ENCODE peak calls at places on chromosomes 2 and 18, in four cellular contexts. One of them, this sample, is unnamed.

GRCh38 chr18:51072586-51073303 is 42.7 kb downstream of the SMAD4 start:
- DNase-seq in fibroblast of villous mesenchyme: peak
- DNase-seq in CD8-positive, alpha-beta memory T cell: no peak
- DNase-seq in heart left ventricle: no peak
- DNase-seq in this sample: no peak

GRCh38 chr2:106789185-106789584 is 96.8 kb downstream of the ST6GAL2 start:
- DNase-seq in fibroblast of villous mesenchyme: no peak
- DNase-seq in CD8-positive, alpha-beta memory T cell: no peak
- DNase-seq in heart left ventricle: no peak
- DNase-seq in this sample: peak

GRCh38 chr2:226671177-226671676 is 128.4 kb downstream of the IRS1 start:
- DNase-seq in fibroblast of villous mesenchyme: peak
- DNase-seq in CD8-positive, alpha-beta memory T cell: no peak
- DNase-seq in heart left ventricle: no peak
- DNase-seq in this sample: no peak

GRCh38 chr18:48931680-48932461 is 18.9 kb downstream of the SMAD7 start:
- DNase-seq in fibroblast of villous mesenchyme: no peak
- DNase-seq in CD8-positive, alpha-beta memory T cell: no peak
- DNase-seq in heart left ventricle: no peak
- DNase-seq in this sample: no peak

GRCh38 chr2:65869286-65869685 is 436.9 kb upstream of the SPRED2 start:
- DNase-seq in fibroblast of villous mesenchyme: no peak
- DNase-seq in CD8-positive, alpha-beta memory T cell: no peak
- DNase-seq in heart left ventricle: no peak
- DNase-seq in this sample: no peak

GRCh38 chr18:39805218-39805617 is 2149.8 kb upstream of the PIK3C3 start:
- DNase-seq in fibroblast of villous mesenchyme: no peak
- DNase-seq in CD8-positive, alpha-beta memory T cell: no peak
- DNase-seq in heart left ventricle: no peak
- DNase-seq in this sample: no peak

GRCh38 chr2:182187130-182187529 is 201.5 kb downstream of the PPP1R1C start:
- DNase-seq in fibroblast of villous mesenchyme: no peak
- DNase-seq in CD8-positive, alpha-beta memory T cell: no peak
- DNase-seq in heart left ventricle: no peak
- DNase-seq in this sample: no peak

GRCh38 chr18:11859903-11860407 is 8.7 kb downstream of the CHMP1B start:
- DNase-seq in fibroblast of villous mesenchyme: peak
- DNase-seq in CD8-positive, alpha-beta memory T cell: no peak
- DNase-seq in heart left ventricle: no peak
- DNase-seq in this sample: no peak

GRCh38 chr2:30410217-30410616 is 36.8 kb upstream of the LCLAT1 start:
- DNase-seq in fibroblast of villous mesenchyme: peak
- DNase-seq in CD8-positive, alpha-beta memory T cell: no peak
- DNase-seq in heart left ventricle: no peak
- DNase-seq in this sample: peak

GRCh38 chr2:81658227-81658626 is 1353.7 kb upstream of the LRRTM1 start:
- DNase-seq in fibroblast of villous mesenchyme: no peak
- DNase-seq in CD8-positive, alpha-beta memory T cell: no peak
- DNase-seq in heart left ventricle: no peak
- DNase-seq in this sample: no peak

GRCh38 chr2:191245869-191246531 is 796 bp downstream of the MYO1B start:
- DNase-seq in fibroblast of villous mesenchyme: peak
- DNase-seq in CD8-positive, alpha-beta memory T cell: peak
- DNase-seq in heart left ventricle: peak
- DNase-seq in this sample: peak

GRCh38 chr18:11518788-11519685 is 90.4 kb upstream of the SLC35G4 start:
- DNase-seq in fibroblast of villous mesenchyme: peak
- DNase-seq in CD8-positive, alpha-beta memory T cell: no peak
- DNase-seq in heart left ventricle: no peak
- DNase-seq in this sample: peak

GRCh38 chr18:14174706-14175085 is 42.5 kb upstream of the ZNF519 start:
- DNase-seq in fibroblast of villous mesenchyme: no peak
- DNase-seq in CD8-positive, alpha-beta memory T cell: no peak
- DNase-seq in heart left ventricle: no peak
- DNase-seq in this sample: peak

GRCh38 chr18:68262697-68263293 is 452.1 kb downstream of the TMX3 start:
- DNase-seq in fibroblast of villous mesenchyme: peak
- DNase-seq in CD8-positive, alpha-beta memory T cell: no peak
- DNase-seq in heart left ventricle: no peak
- DNase-seq in this sample: no peak

GRCh38 chr2:215435809-215436704 is at the start of gene FN1:
- DNase-seq in fibroblast of villous mesenchyme: peak
- DNase-seq in CD8-positive, alpha-beta memory T cell: peak
- DNase-seq in heart left ventricle: peak
- DNase-seq in this sample: peak

GRCh38 chr2:182914852-182915251 is 48.4 kb upstream of the FRZB start:
- DNase-seq in fibroblast of villous mesenchyme: no peak
- DNase-seq in CD8-positive, alpha-beta memory T cell: no peak
- DNase-seq in heart left ventricle: no peak
- DNase-seq in this sample: no peak

GRCh38 chr2:216604458-216604857 is 28.8 kb upstream of the IGFBP2 start:
- DNase-seq in fibroblast of villous mesenchyme: no peak
- DNase-seq in CD8-positive, alpha-beta memory T cell: no peak
- DNase-seq in heart left ventricle: no peak
- DNase-seq in this sample: no peak

GRCh38 chr2:216603884-216604245 is 29.4 kb upstream of the IGFBP2 start:
- DNase-seq in fibroblast of villous mesenchyme: no peak
- DNase-seq in CD8-positive, alpha-beta memory T cell: no peak
- DNase-seq in heart left ventricle: no peak
- DNase-seq in this sample: no peak

GRCh38 chr2:216603010-216603883 is 30.0 kb upstream of the IGFBP2 start:
- DNase-seq in fibroblast of villous mesenchyme: peak
- DNase-seq in CD8-positive, alpha-beta memory T cell: no peak
- DNase-seq in heart left ventricle: no peak
- DNase-seq in this sample: no peak

GRCh38 chr2:216608525-216608924 is 24.7 kb upstream of the IGFBP2 start:
- DNase-seq in fibroblast of villous mesenchyme: no peak
- DNase-seq in CD8-positive, alpha-beta memory T cell: no peak
- DNase-seq in heart left ventricle: no peak
- DNase-seq in this sample: no peak

DNA sequence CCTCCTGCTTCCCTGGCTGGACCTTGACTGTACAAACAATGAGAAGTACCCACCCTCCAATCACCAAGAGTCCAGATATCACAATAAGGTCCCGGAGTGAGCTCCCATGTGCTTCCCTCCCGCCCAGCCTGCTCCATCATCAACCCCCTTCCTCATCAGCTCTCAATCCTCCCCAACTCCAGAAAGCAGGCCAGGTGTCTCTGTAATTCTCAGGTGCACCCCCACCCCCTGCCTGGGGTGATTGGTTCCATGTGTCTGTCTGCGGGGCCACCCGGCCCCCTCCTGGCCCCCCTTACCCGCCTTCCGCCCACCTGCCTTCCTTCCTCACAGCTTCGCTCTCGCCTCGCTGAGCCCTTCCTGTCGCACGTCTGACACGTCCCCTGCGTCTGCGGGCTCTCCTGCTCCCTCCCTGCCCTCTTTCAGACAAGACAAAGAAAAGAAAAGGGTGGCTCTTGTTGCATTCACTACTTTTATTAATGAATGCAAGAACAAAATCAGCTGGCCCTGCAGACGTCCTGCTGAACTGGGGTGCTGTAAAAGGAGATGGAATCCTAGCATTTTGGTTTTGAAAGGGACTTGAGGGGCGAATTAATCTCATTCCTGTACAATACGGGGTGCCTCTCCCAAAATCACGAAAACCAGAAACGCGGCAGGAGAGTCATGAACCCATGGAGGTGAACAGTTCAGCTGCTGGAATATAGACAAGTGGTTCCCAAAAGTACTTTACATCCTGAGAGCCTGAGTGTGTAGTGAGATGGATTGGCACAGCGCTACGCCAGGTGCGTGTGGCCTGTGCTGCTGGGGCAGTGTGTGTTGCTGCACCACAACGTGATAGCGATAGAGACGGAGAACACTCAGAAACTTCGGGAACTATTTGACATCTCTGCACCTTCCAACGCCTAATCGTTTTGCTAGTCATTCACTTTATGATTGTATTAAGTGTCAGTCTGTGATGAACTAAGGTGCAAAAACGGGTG is 26.4 kb upstream of the IGFBP2 start:
- DNase-seq in fibroblast of villous mesenchyme: no peak
- DNase-seq in CD8-positive, alpha-beta memory T cell: peak
- DNase-seq in heart left ventricle: no peak
- DNase-seq in this sample: peak
- H3K4me3 ChIP-seq in fibroblast of villous mesenchyme: no peak
- H3K4me3 ChIP-seq in CD8-positive, alpha-beta memory T cell: no peak
- H3K4me3 ChIP-seq in heart left ventricle: no peak
- H3K4me3 ChIP-seq in this sample: peak

DNA sequence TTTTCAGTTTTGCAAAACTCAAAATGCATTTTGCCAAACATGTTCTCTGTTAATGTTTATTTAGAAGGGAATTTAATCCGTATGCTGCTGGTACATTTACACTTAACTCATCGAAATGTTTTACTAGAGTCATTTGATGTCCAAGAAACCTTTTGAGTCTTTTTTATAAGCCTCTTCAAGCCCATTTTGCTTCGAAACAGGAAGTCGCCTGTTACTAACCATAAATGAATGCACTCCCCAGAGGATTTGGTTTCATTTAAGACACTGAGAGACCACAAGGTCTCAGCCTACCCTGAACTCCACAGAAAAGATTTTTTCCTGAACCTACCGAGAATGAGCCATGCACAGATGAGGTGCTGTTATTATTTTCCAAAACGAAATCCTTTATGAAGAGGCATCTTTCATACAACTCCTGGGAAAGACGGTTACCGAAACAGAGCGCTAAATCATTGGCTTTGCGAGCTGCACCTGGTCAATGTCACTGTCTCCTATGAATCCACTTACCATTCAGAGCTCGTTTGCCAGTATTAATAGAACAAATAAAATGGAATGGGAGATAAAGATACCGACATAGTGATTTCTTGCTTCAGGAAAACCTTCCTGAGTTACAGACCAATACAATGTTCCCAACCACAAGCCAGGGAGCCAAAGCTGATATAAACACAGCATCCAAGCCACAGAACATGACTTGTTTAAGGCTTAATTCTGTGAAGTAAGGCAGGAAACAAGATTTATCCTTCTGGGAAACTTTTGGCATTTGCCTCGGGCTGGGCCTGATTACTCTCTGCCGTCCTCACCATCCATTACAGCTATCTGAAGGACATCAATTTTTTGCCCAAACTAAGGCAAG is 382.1 kb downstream of the OSR1 start:
- DNase-seq in fibroblast of villous mesenchyme: peak
- DNase-seq in CD8-positive, alpha-beta memory T cell: no peak
- DNase-seq in heart left ventricle: peak
- DNase-seq in this sample: peak
- H3K4me3 ChIP-seq in fibroblast of villous mesenchyme: peak
- H3K4me3 ChIP-seq in CD8-positive, alpha-beta memory T cell: no peak
- H3K4me3 ChIP-seq in heart left ventricle: peak
- H3K4me3 ChIP-seq in this sample: no peak

DNA sequence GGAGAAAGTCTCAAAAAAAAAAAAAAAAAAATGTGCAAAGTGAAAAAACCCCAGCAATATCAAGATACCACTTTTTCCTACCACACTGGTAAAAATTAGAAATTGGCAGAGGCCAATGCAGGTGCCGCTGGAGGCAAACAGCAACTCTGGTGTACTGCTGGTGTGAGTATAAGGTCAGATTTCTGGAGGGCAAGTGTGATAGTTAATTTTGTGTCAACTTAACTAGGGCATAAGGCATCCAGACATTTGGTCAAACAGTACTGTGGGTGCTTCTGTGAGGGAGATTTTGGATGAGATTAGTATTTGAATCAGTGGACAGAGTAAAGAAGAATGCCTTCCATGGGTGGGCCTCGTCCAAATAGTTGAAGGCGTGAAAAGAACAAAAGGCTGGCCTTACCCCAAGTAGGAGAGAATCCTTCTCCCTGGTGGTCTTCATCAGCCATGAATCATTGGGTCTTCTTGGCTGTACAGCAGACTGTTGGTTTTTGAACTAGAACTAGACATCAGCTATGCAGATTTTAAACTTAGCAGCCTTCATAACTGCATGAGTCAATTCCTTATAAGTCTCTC is 52.8 kb upstream of the FHL2 start:
- DNase-seq in fibroblast of villous mesenchyme: no peak
- DNase-seq in CD8-positive, alpha-beta memory T cell: no peak
- DNase-seq in heart left ventricle: no peak
- DNase-seq in this sample: no peak
- H3K4me3 ChIP-seq in fibroblast of villous mesenchyme: no peak
- H3K4me3 ChIP-seq in CD8-positive, alpha-beta memory T cell: no peak
- H3K4me3 ChIP-seq in heart left ventricle: no peak
- H3K4me3 ChIP-seq in this sample: no peak

DNA sequence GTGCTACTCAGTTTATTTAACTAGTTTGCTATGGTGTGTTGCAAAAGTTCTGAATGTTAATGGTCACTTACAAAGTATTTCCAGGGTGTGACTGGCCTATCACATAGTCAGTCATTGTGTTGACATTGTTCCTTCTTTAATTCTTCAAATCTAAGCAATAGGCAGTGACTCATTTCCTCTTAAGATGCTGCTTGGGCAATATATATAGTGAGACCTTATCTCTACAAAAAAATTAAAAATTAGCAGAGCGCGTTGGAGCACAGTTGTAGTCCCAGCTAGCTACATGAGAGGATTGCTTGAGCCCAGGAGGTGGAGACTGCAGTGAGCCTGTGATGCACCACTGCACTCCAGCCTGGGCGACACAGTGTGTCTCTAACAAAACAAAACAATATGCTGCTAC is 5.8 kb upstream of the CCDC88A start:
- DNase-seq in fibroblast of villous mesenchyme: peak
- DNase-seq in CD8-positive, alpha-beta memory T cell: no peak
- DNase-seq in heart left ventricle: no peak
- DNase-seq in this sample: no peak
- H3K4me3 ChIP-seq in fibroblast of villous mesenchyme: no peak
- H3K4me3 ChIP-seq in CD8-positive, alpha-beta memory T cell: no peak
- H3K4me3 ChIP-seq in heart left ventricle: peak
- H3K4me3 ChIP-seq in this sample: no peak

GRCh38 chr2:221482581-221483140 is 89.4 kb downstream of the EPHA4 start:
- DNase-seq in fibroblast of villous mesenchyme: no peak
- DNase-seq in CD8-positive, alpha-beta memory T cell: no peak
- DNase-seq in heart left ventricle: no peak
- DNase-seq in this sample: no peak

GRCh38 chr2:221480251-221480650 is 91.9 kb downstream of the EPHA4 start:
- DNase-seq in fibroblast of villous mesenchyme: no peak
- DNase-seq in CD8-positive, alpha-beta memory T cell: no peak
- DNase-seq in heart left ventricle: no peak
- DNase-seq in this sample: no peak

GRCh38 chr2:221478106-221478863 is 93.8 kb downstream of the EPHA4 start:
- DNase-seq in fibroblast of villous mesenchyme: no peak
- DNase-seq in CD8-positive, alpha-beta memory T cell: no peak
- DNase-seq in heart left ventricle: no peak
- DNase-seq in this sample: no peak

GRCh38 chr2:221476195-221476594 is 95.9 kb downstream of the EPHA4 start:
- DNase-seq in fibroblast of villous mesenchyme: no peak
- DNase-seq in CD8-positive, alpha-beta memory T cell: no peak
- DNase-seq in heart left ventricle: no peak
- DNase-seq in this sample: no peak

GRCh38 chr2:221477697-221478096 is 94.4 kb downstream of the EPHA4 start:
- DNase-seq in fibroblast of villous mesenchyme: no peak
- DNase-seq in CD8-positive, alpha-beta memory T cell: no peak
- DNase-seq in heart left ventricle: no peak
- DNase-seq in this sample: no peak
- H3K4me3 ChIP-seq in fibroblast of villous mesenchyme: no peak
- H3K4me3 ChIP-seq in CD8-positive, alpha-beta memory T cell: no peak
- H3K4me3 ChIP-seq in heart left ventricle: no peak
- H3K4me3 ChIP-seq in this sample: no peak

DNA sequence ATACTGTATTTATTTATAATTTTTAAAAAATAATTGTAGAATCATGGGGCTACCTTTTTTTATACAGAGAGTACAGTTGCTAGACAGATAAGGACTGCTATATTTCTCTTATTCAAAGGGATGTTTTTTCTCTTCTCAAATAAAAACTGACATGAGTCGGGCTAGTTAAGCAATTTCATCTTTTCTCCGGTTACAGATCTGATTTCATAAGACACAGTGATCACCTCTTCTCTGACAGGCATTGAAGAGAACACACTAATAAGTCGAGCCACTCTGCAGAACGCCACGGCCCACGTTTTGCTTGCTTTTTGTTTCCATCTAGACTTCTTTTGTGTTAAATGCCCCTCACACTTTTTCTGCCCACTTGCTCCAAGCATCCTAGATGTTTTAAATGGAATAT is 85.4 kb downstream of the HNRNPLL start:
- DNase-seq in fibroblast of villous mesenchyme: peak
- DNase-seq in CD8-positive, alpha-beta memory T cell: no peak
- DNase-seq in heart left ventricle: no peak
- DNase-seq in this sample: no peak
- H3K4me3 ChIP-seq in fibroblast of villous mesenchyme: no peak
- H3K4me3 ChIP-seq in CD8-positive, alpha-beta memory T cell: no peak
- H3K4me3 ChIP-seq in heart left ventricle: no peak
- H3K4me3 ChIP-seq in this sample: no peak

This sample was measured in Jurkat, Clone E6-1.